ENCODE peak calls at places on chromosomes 11 and 22, in ten cellular contexts. Y, N, K, F, O, W, R, H, J and L are unnamed samples. For H3K36me3, the result is how much of the 10 kb centered on the place peaks cover.

GRCh38 chr11:117607449-117607848 is 189.6 kb downstream of the DSCAML1 start:
- DNase-seq in K (no peak), J (no peak), F (no peak), O (no peak), N (no peak), H (no peak), Y (no peak), R (no peak), W (no peak), L (no peak)

GRCh38 chr11:122709042-122709760 is 53.7 kb downstream of the UBASH3B start:
- DNase-seq in J (no peak), R (no peak), F (no peak), H (no peak), N (no peak), K (no peak), W (no peak), O (no peak), Y (peak), L (no peak)

GRCh38 chr11:57458410-57459111 is 1.8 kb upstream of the RTN4RL2 start:
- DNase-seq in N (peak), R (peak), K (no peak), Y (no peak), W (peak), O (peak), F (no peak), H (peak), J (peak), L (peak)

GRCh38 chr11:1934326-1935155 is 12.6 kb upstream of the MRPL23 start:
- DNase-seq in R (peak), J (no peak), K (no peak), Y (no peak), O (no peak), H (no peak), F (no peak), N (peak), W (no peak), L (no peak)

GRCh38 chr11:118789501-118790356 is 1.2 kb downstream of the DDX6 start:
- DNase-seq in J (no peak), O (no peak), H (no peak), R (no peak), W (peak), N (no peak), Y (peak), F (peak), K (peak), L (peak)

GRCh38 chr11:61148016-61148640 is 13.1 kb downstream of the VPS37C start:
- DNase-seq in N (no peak), R (peak), H (no peak), K (no peak), O (no peak), J (no peak), Y (no peak), W (no peak), F (no peak), L (no peak)

GRCh38 chr11:66113132-66113856 is 43.2 kb downstream of the PACS1 start:
- DNase-seq in K (peak), Y (peak), F (peak), H (no peak), W (no peak), O (no peak), R (no peak), J (no peak), N (no peak), L (no peak)

GRCh38 chr11:76005746-76006145 is 190.7 kb downstream of the UVRAG start:
- DNase-seq in J (no peak), N (no peak), K (no peak), F (no peak), W (no peak), H (no peak), Y (no peak), O (no peak), R (no peak), L (no peak)

GRCh38 chr11:120512727-120513435 is 1.3 kb downstream of the GRIK4 start:
- DNase-seq in F (no peak), R (peak), Y (no peak), O (no peak), W (no peak), N (no peak), J (no peak), H (peak), K (no peak), L (no peak)

GRCh38 chr11:87097582-87097981 is 59.8 kb downstream of the TMEM135 start:
- DNase-seq in J (peak), R (no peak), W (peak), K (no peak), H (peak), O (peak), N (no peak), F (peak), Y (peak), L (peak)

GRCh38 chr11:20000393-20001134 is 159.7 kb downstream of the DBX1 start:
- DNase-seq in K (no peak), Y (no peak), O (no peak), H (no peak), R (no peak), F (no peak), N (no peak), J (peak), W (peak), L (no peak)

DNA sequence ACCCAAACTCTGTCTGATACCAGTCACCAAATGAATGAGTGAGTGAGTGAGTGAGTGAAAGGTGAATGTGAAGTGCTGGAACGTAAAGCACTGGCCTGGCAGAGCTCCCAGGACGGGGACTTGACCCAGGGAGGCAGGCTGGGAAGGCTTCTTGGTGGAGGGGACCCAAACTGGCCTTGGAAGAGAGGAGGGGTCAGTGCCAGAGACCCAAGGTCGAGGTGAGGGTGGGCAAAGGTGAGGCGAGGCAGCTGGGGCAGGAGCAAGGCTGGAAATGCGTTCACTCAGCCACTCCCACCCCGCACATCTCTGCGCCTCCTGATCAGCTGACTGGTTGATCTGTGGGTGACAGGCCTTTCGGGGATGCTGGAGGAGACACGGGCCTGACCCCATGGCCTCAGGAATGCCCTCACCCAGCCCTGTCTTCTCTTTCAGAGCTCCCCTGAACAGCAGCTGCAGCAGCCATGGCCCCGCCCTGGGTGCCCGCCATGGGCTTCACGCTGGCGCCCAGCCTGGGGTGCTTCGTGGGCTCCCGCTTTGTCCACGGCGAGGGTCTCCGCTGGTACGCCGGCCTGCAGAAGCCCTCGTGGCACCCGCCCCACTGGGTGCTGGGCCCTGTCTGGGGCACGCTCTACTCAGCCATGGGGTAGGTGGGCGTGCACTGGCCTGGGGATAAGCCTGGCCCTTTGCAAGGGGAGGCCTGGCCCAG is 7.6 kb downstream of the TSPO start:
- DNase-seq in F (no peak), J (no peak), Y (no peak), W (no peak), R (no peak), O (peak), K (no peak), N (no peak), H (no peak), L (peak)
- H3K36me3 ChIP-seq in F (under half), J (under half), Y (under half), W (under half), R (half or more), O (under half), K (under half), N (under half), H (under half), L (under half)

GRCh38 chr22:37224757-37225420 is 12.6 kb upstream of the SSTR3 start:
- DNase-seq in W (no peak), J (no peak), H (no peak), Y (no peak), F (no peak), O (no peak), N (no peak), R (no peak), K (no peak), L (no peak)
- H3K36me3 ChIP-seq in W (under half), J (under half), H (under half), Y (under half), F (under half), O (under half), N (under half), R (half or more), K (under half), L (under half)

DNA sequence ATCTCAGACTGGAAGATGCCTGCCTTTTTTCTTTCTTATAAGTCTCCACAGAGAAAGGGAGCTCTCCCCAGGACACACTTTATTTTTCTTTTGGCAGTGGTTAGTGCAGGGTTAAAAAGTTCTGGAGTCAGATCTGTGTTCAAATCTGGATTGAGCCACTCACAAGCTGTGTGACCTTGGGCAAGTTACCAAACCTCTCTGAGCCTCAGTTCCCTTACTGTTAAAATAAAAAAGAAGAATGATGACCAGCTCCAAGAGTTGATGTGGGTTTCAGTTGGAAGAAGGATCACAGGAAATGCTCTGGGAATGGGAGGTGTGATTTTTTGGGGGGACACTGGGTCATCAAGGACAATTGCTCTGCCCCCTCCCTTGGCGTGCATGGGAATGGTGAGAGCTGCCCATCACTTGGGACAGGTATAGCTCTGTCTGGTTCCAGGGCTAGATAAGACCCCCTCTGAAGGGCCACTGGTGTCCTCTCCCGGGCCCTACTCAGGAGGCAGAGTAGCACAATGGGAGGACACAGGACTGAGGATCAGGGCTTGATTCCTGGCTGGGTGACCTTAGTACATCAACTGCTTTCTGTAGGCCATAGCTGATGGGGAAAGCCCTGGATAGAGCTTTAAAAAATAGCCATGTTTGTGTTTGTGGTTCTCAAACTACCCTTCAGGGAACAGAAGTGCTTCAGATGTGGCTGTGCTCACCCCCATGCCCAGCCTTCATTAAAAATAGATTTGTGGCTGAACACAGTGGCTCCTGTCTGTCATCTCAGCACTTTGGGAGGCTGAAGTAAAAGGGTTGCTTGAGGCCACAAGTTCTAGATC is 228.3 kb downstream of the MIAT start:
- DNase-seq in O (no peak), J (no peak), Y (no peak), R (no peak), F (no peak), W (no peak), N (no peak), K (no peak), H (no peak), L (no peak)
- H3K36me3 ChIP-seq in O (under half), J (under half), Y (under half), R (under half), F (under half), W (under half), N (under half), K (under half), H (under half), L (under half)

DNA sequence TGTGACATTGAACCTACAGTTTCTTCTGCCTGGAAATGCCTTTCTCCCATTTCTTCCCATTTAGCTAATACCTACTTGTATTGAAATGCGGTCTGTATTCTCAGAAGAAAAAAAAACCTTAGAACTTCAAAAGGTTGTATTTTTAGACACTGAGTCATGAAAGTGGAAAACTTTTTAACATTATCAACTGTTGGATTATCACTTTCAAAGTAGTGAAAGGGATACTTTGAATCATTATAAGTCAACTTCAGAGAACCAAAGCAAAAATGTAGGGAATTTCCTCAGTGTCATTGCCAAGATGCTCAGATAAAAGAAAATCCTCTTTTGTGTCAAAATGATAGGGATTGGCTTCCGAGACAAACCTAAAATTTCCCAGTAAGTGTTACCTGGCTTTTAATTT is 6.6 kb downstream of the HOATZ start:
- DNase-seq in W (no peak), Y (no peak), N (no peak), H (no peak), F (no peak), K (no peak), J (no peak), R (no peak), O (no peak), L (no peak)
- H3K36me3 ChIP-seq in W (under half), Y (under half), N (under half), H (under half), F (under half), K (under half), J (under half), R (under half), O (under half), L (under half)